ENCODE peak calls at places on chromosome 14, in eight cellular contexts. X is hepatocyte, C is neural progenitor cell, D is GM23248, A is MM.1S, Z is SK-N-SH, P is HCT116, Y is PC-3. Q is an unnamed sample.

GRCh38 chr14:20327005-20327869 is 5.8 kb downstream of the CCNB1IP1 start:
- DNase-seq in X (peak; percentile 74), C (peak; percentile 65), D (peak; percentile 78), A (peak; percentile 33), Z (peak; percentile 55), P (peak; percentile 58), Y (peak; percentile 81), Q (peak; percentile 77)

GRCh38 chr14:85527006-85527405 is 2.9 kb upstream of the FLRT2 start:
- DNase-seq in X (no peak), C (no peak), D (peak; percentile 70), A (no peak), Z (no peak), P (no peak), Y (peak; percentile 15), Q (no peak)

GRCh38 chr14:96267336-96267735 is 11.3 kb downstream of the BDKRB1 start:
- DNase-seq in X (peak; percentile 65), C (no peak), D (peak; percentile 71), A (no peak), Z (peak; percentile 95), P (no peak), Y (no peak), Q (no peak)

GRCh38 chr14:31884776-31885379 is 192.2 kb upstream of the ARHGAP5 start:
- DNase-seq in X (no peak), C (no peak), D (peak; percentile 71), A (no peak), Z (no peak), P (no peak), Y (peak; percentile 79), Q (no peak)

GRCh38 chr14:100593751-100594624 is 6.8 kb upstream of the BEGAIN start:
- DNase-seq in X (no peak), C (no peak), D (no peak), A (no peak), Z (no peak), P (no peak), Y (no peak), Q (no peak)

GRCh38 chr14:25150934-25151790 is 101.2 kb upstream of the STXBP6 start:
- DNase-seq in X (peak; percentile 73), C (peak; percentile 63), D (peak; percentile 84), A (peak; percentile 42), Z (peak; percentile 33), P (peak; percentile 6), Y (peak; percentile 52), Q (peak; percentile 82)

GRCh38 chr14:88792572-88793258 is at the start of gene EML5:
- DNase-seq in X (peak; percentile 94), C (peak; percentile 93), D (peak; percentile 81), A (peak; percentile 81), Z (peak; percentile 91), P (peak; percentile 37), Y (peak; percentile 81), Q (peak; percentile 86)

GRCh38 chr14:21054123-21054767 is 3.4 kb upstream of the RNASE8 start:
- DNase-seq in X (peak; percentile 26), C (no peak), D (no peak), A (no peak), Z (no peak), P (no peak), Y (no peak), Q (peak; percentile 27)

GRCh38 chr14:79600406-79600805 is 610.9 kb downstream of the DIO2 start:
- DNase-seq in X (no peak), C (no peak), D (no peak), A (no peak), Z (no peak), P (no peak), Y (no peak), Q (no peak)

GRCh38 chr14:73728106-73729014 is 14.2 kb upstream of the PNMA1 start:
- DNase-seq in X (peak; percentile 88), C (peak; percentile 88), D (peak; percentile 77), A (peak; percentile 53), Z (peak; percentile 89), P (peak; percentile 61), Y (peak; percentile 88), Q (peak; percentile 92)

GRCh38 chr14:61247935-61248334 is 33.2 kb downstream of the TMEM30B start:
- DNase-seq in X (no peak), C (no peak), D (peak; percentile 36), A (no peak), Z (no peak), P (no peak), Y (peak; percentile 78), Q (no peak)

GRCh38 chr14:104423715-104424405 is 155.7 kb upstream of the C14orf180 start:
- DNase-seq in X (no peak), C (no peak), D (no peak), A (no peak), Z (peak; percentile 34), P (no peak), Y (no peak), Q (no peak)

GRCh38 chr14:95993768-95994592 is 45.2 kb upstream of the C14orf132 start:
- DNase-seq in X (peak; percentile 78), C (peak; percentile 91), D (peak; percentile 76), A (peak; percentile 23), Z (peak; percentile 47), P (peak; percentile 43), Y (peak; percentile 49), Q (peak; percentile 92)

GRCh38 chr14:94582851-94583250 is 1.6 kb downstream of the SERPINA5 start:
- DNase-seq in X (no peak), C (no peak), D (no peak), A (no peak), Z (no peak), P (no peak), Y (no peak), Q (no peak)

GRCh38 chr14:49218436-49219092 is 367.6 kb downstream of the RPS29 start:
- DNase-seq in X (no peak), C (no peak), D (peak; percentile 27), A (no peak), Z (no peak), P (no peak), Y (peak; percentile 16), Q (no peak)

GRCh38 chr14:54667026-54667744 is 100.3 kb downstream of the SAMD4A start:
- DNase-seq in X (no peak), C (no peak), D (no peak), A (no peak), Z (no peak), P (no peak), Y (no peak), Q (no peak)

DNA sequence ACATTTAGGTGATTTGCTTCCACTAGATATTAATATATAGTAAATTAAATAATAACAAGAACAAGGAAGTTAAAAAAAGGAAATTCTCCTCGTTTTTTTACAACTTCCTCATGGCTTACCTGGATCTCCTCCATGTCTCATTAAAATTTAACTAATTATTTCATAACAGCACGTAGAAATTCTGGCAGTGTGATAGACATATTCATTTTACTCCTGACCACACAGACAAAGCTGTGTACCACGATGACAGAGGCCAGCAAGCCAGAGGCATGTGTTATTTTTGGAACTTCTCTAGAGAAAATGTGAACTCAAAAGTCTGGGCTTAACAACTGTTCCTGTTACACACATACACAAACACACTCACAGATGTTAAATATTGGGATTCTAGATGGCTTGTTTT is 158.4 kb downstream of the DACT1 start:
- DNase-seq in X (no peak), C (no peak), D (no peak), A (no peak), Z (no peak), P (no peak), Y (no peak), Q (no peak)
- TF ChIP-seq EZH2phosphoT487 in X (no peak), C (no peak), D (no peak), A (no peak), Z (no peak), P (no peak), Y (no peak), Q (no peak)

DNA sequence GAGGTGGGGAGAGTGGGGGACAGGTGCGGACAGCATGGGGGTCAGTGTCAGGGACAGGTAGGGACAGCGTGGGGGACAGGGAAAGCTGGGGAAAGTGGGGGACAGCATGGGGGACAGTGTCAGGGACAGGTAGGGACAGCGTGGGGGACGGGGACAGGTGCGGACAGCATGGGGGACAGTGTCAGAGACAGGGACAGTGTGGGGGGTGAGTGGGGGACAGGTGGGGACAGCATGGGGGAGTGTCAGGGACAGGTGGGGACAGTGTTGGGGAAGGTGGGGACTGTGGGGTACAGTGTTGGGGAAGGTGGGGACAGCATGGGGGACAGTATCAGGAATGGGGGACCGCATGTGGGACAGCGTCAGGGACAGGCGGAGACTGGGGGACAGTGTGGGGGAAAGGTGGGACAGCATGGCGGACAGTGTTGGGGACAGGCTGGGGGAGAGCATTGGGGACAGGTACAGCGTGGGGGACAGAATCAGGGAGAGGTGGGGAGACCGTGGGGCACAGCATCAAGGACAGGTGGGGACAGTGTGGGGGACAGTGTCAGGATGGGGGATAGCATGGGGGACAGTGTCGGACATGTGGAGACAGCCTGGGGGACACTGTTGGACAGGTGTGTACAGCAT is 96.1 kb downstream of the TMEM121 start:
- DNase-seq in X (no peak), C (no peak), D (no peak), A (no peak), Z (no peak), P (no peak), Y (no peak), Q (no peak)
- TF ChIP-seq EZH2phosphoT487 in X (no peak), C (no peak), D (no peak), A (no peak), Z (no peak), P (no peak), Y (no peak), Q (no peak)

DNA sequence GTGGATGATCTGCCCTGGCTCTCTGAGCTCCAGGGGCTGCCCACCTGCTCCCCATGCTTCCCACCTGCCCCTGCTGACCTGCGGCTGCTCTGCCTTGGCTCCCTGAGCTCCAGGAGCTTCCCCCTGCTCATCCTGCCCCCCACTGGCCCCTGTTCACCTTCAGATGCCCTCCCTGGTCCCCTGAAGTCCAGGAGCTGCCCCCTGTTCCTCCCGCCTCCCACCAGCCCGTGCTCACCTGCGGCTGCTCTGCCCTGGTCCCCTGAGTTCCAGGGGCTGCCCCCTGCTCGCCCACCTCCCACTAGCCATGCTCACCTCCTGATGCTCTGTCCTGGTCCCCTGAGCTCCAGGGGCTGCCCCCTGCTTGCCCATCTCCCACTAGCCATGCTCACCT is 219.7 kb downstream of the TMEM121 start:
- DNase-seq in X (no peak), C (no peak), D (no peak), A (no peak), Z (no peak), P (no peak), Y (no peak), Q (no peak)
- TF ChIP-seq EZH2phosphoT487 in X (no peak), C (no peak), D (no peak), A (no peak), Z (no peak), P (no peak), Y (no peak), Q (no peak)

GRCh38 chr14:102775855-102776760 is 1.1 kb upstream of the TRAF3 start:
- DNase-seq in X (peak; percentile 72), C (no peak), D (peak; percentile 90), A (no peak), Z (no peak), P (no peak), Y (peak; percentile 61), Q (peak; percentile 40)

GRCh38 chr14:102774391-102775153 is 2.7 kb upstream of the TRAF3 start:
- DNase-seq in X (peak; percentile 84), C (peak; percentile 78), D (peak; percentile 88), A (peak; percentile 32), Z (peak; percentile 80), P (no peak), Y (peak; percentile 65), Q (peak; percentile 85)

GRCh38 chr14:102778616-102779351 is 1.5 kb downstream of the TRAF3 start:
- DNase-seq in X (no peak), C (no peak), D (peak; percentile 41), A (no peak), Z (no peak), P (no peak), Y (no peak), Q (no peak)

GRCh38 chr14:102777711-102778615 is 714 bp downstream of the TRAF3 start:
- DNase-seq in X (peak; percentile 37), C (peak; percentile 44), D (peak; percentile 64), A (peak; percentile 16), Z (peak; percentile 72), P (no peak), Y (peak; percentile 18), Q (peak; percentile 33)

GRCh38 chr14:102776761-102777710 is at the start of gene TRAF3:
- DNase-seq in X (peak; percentile 88), C (peak; percentile 83), D (peak; percentile 86), A (peak; percentile 70), Z (peak; percentile 93), P (no peak), Y (peak; percentile 58), Q (peak; percentile 65)
- TF ChIP-seq EZH2phosphoT487 in X (no peak), C (no peak), D (no peak), A (no peak), Z (no peak), P (no peak), Y (no peak), Q (no peak)